ENCODE peak calls at places on chromosomes 5 and 9, in four cellular contexts. S, W, A and F are unnamed samples.

GRCh38 chr9:124013263-124014211 is 2.0 kb downstream of the LHX2 start:
- DNase-seq in S (no peak), W (no peak), A (no peak), F (no peak)

GRCh38 chr5:4720831-4721230 is 419.3 kb upstream of the ADAMTS16 start:
- DNase-seq in S (no peak), W (no peak), A (no peak), F (no peak)

GRCh38 chr5:103598997-103599556 is 36.5 kb upstream of the NUDT12 start:
- DNase-seq in S (no peak), W (no peak), A (no peak), F (no peak)

GRCh38 chr9:18675973-18676372 is 202.0 kb downstream of the ADAMTSL1 start:
- DNase-seq in S (no peak), W (no peak), A (no peak), F (no peak)

GRCh38 chr9:79799691-79800345 is 228.1 kb downstream of the TLE4 start:
- DNase-seq in S (no peak), W (no peak), A (peak; percentile 6), F (no peak)

GRCh38 chr5:135051399-135051798 is 17.4 kb upstream of the PITX1 start:
- DNase-seq in S (no peak), W (no peak), A (no peak), F (no peak)

GRCh38 chr5:158801286-158801685 is 298.4 kb downstream of the EBF1 start:
- DNase-seq in S (no peak), W (no peak), A (no peak), F (no peak)

GRCh38 chr5:139646912-139647391 is 1.2 kb upstream of the CXXC5 start:
- DNase-seq in S (no peak), W (no peak), A (no peak), F (no peak)

GRCh38 chr5:401216-402034 is 41.6 kb upstream of the EXOC3 start:
- DNase-seq in S (no peak), W (no peak), A (no peak), F (no peak)

GRCh38 chr9:103804077-103804735 is 289.9 kb upstream of the SMC2 start:
- DNase-seq in S (no peak), W (no peak), A (no peak), F (no peak)

GRCh38 chr9:89549031-89549644 is 51.2 kb upstream of the SEMA4D start:
- DNase-seq in S (peak; percentile 82), W (peak; percentile 63), A (peak; percentile 36), F (peak; percentile 81)

GRCh38 chr5:61732796-61733195 is 400.7 kb downstream of the ZSWIM6 start:
- DNase-seq in S (no peak), W (no peak), A (no peak), F (no peak)

GRCh38 chr9:137430723-137431415 is 7.7 kb downstream of the NOXA1 start:
- DNase-seq in S (no peak), W (peak; percentile 9), A (no peak), F (no peak)

GRCh38 chr9:114525505-114525904 is 20.2 kb upstream of the WHRN start:
- DNase-seq in S (no peak), W (no peak), A (no peak), F (no peak)

GRCh38 chr9:134641173-134641985 is at the start of gene COL5A1:
- DNase-seq in S (peak; percentile 40), W (peak; percentile 83), A (peak; percentile 8), F (no peak)

GRCh38 chr5:116478461-116478860 is 96.2 kb downstream of the SEMA6A start:
- DNase-seq in S (no peak), W (no peak), A (no peak), F (no peak)

GRCh38 chr9:98329904-98330303 is 74.5 kb upstream of the TBC1D2 start:
- DNase-seq in S (no peak), W (no peak), A (no peak), F (no peak)

GRCh38 chr5:54883374-54884194 is 101.8 kb downstream of the ESM1 start:
- DNase-seq in S (no peak), W (peak; percentile 37), A (no peak), F (peak; percentile 55)

GRCh38 chr5:178339272-178339671 is 106.7 kb upstream of the PHYKPL start:
- DNase-seq in S (no peak), W (no peak), A (no peak), F (no peak)

GRCh38 chr9:127568971-127569818 is 42.9 kb upstream of the STXBP1 start:
- DNase-seq in S (peak; percentile 70), W (peak; percentile 59), A (no peak), F (no peak)

GRCh38 chr5:80925940-80926339 is 34.2 kb upstream of the RASGRF2 start:
- DNase-seq in S (no peak), W (no peak), A (no peak), F (no peak)

GRCh38 chr9:73853547-73853946 is 643.6 kb upstream of the RORB start:
- DNase-seq in S (no peak), W (no peak), A (no peak), F (no peak)

GRCh38 chr9:69468380-69468779 is 143.4 kb downstream of the ENTREP1 start:
- DNase-seq in S (no peak), W (no peak), A (no peak), F (no peak)

GRCh38 chr5:145718956-145719355 is 116.2 kb downstream of the PRELID2 start:
- DNase-seq in S (no peak), W (no peak), A (peak; percentile 7), F (no peak)

GRCh38 chr9:110105107-110105506 is 102.9 kb downstream of the C9orf152 start:
- DNase-seq in S (no peak), W (no peak), A (no peak), F (no peak)

GRCh38 chr5:147803941-147804717 is 21.6 kb upstream of the JAKMIP2 start:
- DNase-seq in S (no peak), W (no peak), A (no peak), F (no peak)

GRCh38 chr5:63553069-63553468 is 409.2 kb downstream of the HTR1A start:
- DNase-seq in S (no peak), W (no peak), A (no peak), F (no peak)

GRCh38 chr5:98106116-98107088 is 667.1 kb upstream of the RGMB start:
- DNase-seq in S (no peak), W (no peak), A (no peak), F (no peak)

GRCh38 chr9:130128251-130128650 is 44.0 kb upstream of the NCS1 start:
- DNase-seq in S (peak; percentile 73), W (no peak), A (no peak), F (no peak)

GRCh38 chr9:112793213-112793810 is 42.8 kb downstream of the SNX30 start:
- DNase-seq in S (peak; percentile 78), W (peak; percentile 12), A (no peak), F (no peak)

GRCh38 chr5:124678478-124678877 is 68.0 kb downstream of the ZNF608 start:
- DNase-seq in S (no peak), W (no peak), A (no peak), F (no peak)

GRCh38 chr9:26081847-26082246 is 403.6 kb upstream of the TUSC1 start:
- DNase-seq in S (no peak), W (no peak), A (no peak), F (no peak)

GRCh38 chr5:127926974-127927373 is 156.6 kb upstream of the SLC12A2 start:
- DNase-seq in S (no peak), W (no peak), A (no peak), F (no peak)

GRCh38 chr9:112971415-112971814 is 40.6 kb downstream of the ZNF883 start:
- DNase-seq in S (no peak), W (no peak), A (no peak), F (no peak)

GRCh38 chr5:133285583-133286021 is 233.8 kb downstream of the HSPA4 start:
- DNase-seq in S (no peak), W (no peak), A (no peak), F (no peak)

GRCh38 chr9:79574166-79574565 is 2.4 kb downstream of the TLE4 start:
- DNase-seq in S (no peak), W (no peak), A (no peak), F (no peak)

GRCh38 chr5:132024117-132024435 is 12.6 kb upstream of the ACSL6 start:
- DNase-seq in S (no peak), W (no peak), A (no peak), F (no peak)

GRCh38 chr9:69104830-69105527 is 69.1 kb upstream of the TJP2 start:
- DNase-seq in S (no peak), W (no peak), A (peak; percentile 89), F (no peak)

GRCh38 chr5:82275267-82275664 is 2.9 kb downstream of the RPS23 start:
- DNase-seq in S (no peak), W (no peak), A (no peak), F (no peak)

GRCh38 chr5:169584998-169585451 is 1.5 kb downstream of the SPDL1 start:
- DNase-seq in S (no peak), W (no peak), A (no peak), F (no peak)
- TF ChIP-seq CTCF in S (no peak), W (peak; percentile 23), A (no peak), F (no peak)

GRCh38 chr5:59795141-59795540 is 98.4 kb downstream of the PDE4D start:
- DNase-seq in S (no peak), W (no peak), A (no peak), F (no peak)

GRCh38 chr5:59799668-59800374 is 93.7 kb downstream of the PDE4D start:
- DNase-seq in S (no peak), W (no peak), A (peak; percentile 61), F (no peak)

GRCh38 chr5:59798862-59799667 is 94.5 kb downstream of the PDE4D start:
- DNase-seq in S (no peak), W (no peak), A (peak; percentile 97), F (no peak)

GRCh38 chr5:59800375-59800893 is 93.1 kb downstream of the PDE4D start:
- DNase-seq in S (no peak), W (no peak), A (no peak), F (no peak)
- TF ChIP-seq CTCF in S (no peak), W (no peak), A (no peak), F (no peak)

DNA sequence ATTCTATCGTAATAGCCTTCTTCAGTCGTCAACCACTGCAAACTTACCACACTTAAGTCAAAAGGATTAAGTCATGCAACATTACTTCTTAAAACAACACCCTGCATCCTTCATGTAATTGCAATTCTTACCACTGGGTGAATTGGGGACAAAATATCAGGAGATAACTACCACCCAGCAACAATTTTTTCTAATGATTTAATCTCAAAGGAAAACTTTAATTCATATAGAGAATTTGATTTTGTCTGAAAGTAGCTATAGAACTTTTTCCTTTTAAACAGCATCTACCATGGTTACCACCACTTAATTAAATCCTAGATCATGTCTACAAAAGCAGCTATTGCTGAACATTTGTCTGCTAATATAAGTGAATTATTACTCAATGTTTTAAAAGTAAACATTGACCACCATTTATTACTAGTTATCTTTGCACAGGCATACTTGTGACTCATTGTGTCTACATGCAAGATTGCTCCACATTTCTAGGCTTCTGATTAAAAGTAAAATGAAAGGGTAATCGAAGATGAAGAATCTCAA is 10.5 kb downstream of the MLLT3 start:
- DNase-seq in S (no peak), W (no peak), A (no peak), F (no peak)
- TF ChIP-seq CTCF in S (peak; percentile 46), W (peak; percentile 48), A (peak; percentile 28), F (no peak)

GRCh38 chr5:57887851-57888621 is 405.4 kb upstream of the ACTBL2 start:
- DNase-seq in S (no peak), W (peak; percentile 25), A (peak; percentile 66), F (no peak)
- TF ChIP-seq CTCF in S (no peak), W (peak; percentile 65), A (peak; percentile 96), F (no peak)